ENCODE peak calls at places on chromosomes 4 and X, in four cellular contexts. One of them, this sample, is unnamed.

GRCh38 chrX:71301195-71301924 is at the start of gene ITGB1BP2:
- DNase-seq in brain microvascular endothelial cell: no peak
- DNase-seq in left lung: no peak
- DNase-seq in lung: no peak
- DNase-seq in this sample: no peak

GRCh38 chr4:69054578-69055200 is 41.6 kb upstream of the UGT2B7 start:
- DNase-seq in brain microvascular endothelial cell: peak
- DNase-seq in left lung: no peak
- DNase-seq in lung: no peak
- DNase-seq in this sample: no peak

GRCh38 chr4:186297013-186297645 is 31.1 kb downstream of the F11 start:
- DNase-seq in brain microvascular endothelial cell: peak
- DNase-seq in left lung: no peak
- DNase-seq in lung: no peak
- DNase-seq in this sample: peak

GRCh38 chr4:111718763-111719537 is 426.3 kb upstream of the FAM241A start:
- DNase-seq in brain microvascular endothelial cell: no peak
- DNase-seq in left lung: no peak
- DNase-seq in lung: no peak
- DNase-seq in this sample: no peak

GRCh38 chrX:71533850-71534515 is 1.1 kb downstream of the OGT start:
- DNase-seq in brain microvascular endothelial cell: peak
- DNase-seq in left lung: peak
- DNase-seq in lung: peak
- DNase-seq in this sample: no peak

GRCh38 chr4:11487139-11487538 is 58.4 kb upstream of the HS3ST1 start:
- DNase-seq in brain microvascular endothelial cell: no peak
- DNase-seq in left lung: no peak
- DNase-seq in lung: no peak
- DNase-seq in this sample: no peak

GRCh38 chrX:13607356-13607995 is 38.1 kb downstream of the EGFL6 start:
- DNase-seq in brain microvascular endothelial cell: no peak
- DNase-seq in left lung: no peak
- DNase-seq in lung: no peak
- DNase-seq in this sample: no peak

GRCh38 chr4:182297659-182298058 is 54.5 kb downstream of the TENM3 start:
- DNase-seq in brain microvascular endothelial cell: peak
- DNase-seq in left lung: no peak
- DNase-seq in lung: no peak
- DNase-seq in this sample: no peak

GRCh38 chrX:34467437-34467836 is 189.6 kb downstream of the TMEM47 start:
- DNase-seq in brain microvascular endothelial cell: peak
- DNase-seq in left lung: no peak
- DNase-seq in lung: no peak
- DNase-seq in this sample: no peak

GRCh38 chrX:63421411-63421810 is 70.3 kb upstream of the SPIN4 start:
- DNase-seq in brain microvascular endothelial cell: no peak
- DNase-seq in left lung: no peak
- DNase-seq in lung: no peak
- DNase-seq in this sample: no peak
- TF ChIP-seq CTCF in brain microvascular endothelial cell: no peak
- TF ChIP-seq CTCF in left lung: no peak
- TF ChIP-seq CTCF in lung: no peak
- TF ChIP-seq CTCF in this sample: no peak

DNA sequence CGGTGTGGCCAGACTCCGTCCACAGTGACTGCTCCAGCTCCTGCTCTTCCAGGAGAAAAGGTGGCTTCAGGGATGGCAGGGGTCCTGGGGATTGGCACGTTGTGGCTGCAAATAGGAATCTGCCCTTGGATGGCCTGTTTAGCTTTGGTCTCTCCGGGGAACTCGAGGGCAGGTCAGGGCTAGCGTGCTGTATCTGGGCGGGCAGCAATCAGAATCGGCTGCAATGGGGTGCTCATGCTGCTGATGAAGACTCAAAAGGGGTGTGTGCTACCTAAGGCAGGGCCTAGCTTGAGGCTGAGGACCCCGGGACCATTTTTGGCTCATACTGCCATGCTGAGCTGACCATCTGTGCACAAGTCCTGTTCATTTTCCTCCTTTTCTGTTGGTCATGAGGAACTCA is 51.3 kb downstream of the RGS12 start:
- DNase-seq in brain microvascular endothelial cell: no peak
- DNase-seq in left lung: no peak
- DNase-seq in lung: peak
- DNase-seq in this sample: no peak
- TF ChIP-seq CTCF in brain microvascular endothelial cell: no peak
- TF ChIP-seq CTCF in left lung: no peak
- TF ChIP-seq CTCF in lung: no peak
- TF ChIP-seq CTCF in this sample: no peak

DNA sequence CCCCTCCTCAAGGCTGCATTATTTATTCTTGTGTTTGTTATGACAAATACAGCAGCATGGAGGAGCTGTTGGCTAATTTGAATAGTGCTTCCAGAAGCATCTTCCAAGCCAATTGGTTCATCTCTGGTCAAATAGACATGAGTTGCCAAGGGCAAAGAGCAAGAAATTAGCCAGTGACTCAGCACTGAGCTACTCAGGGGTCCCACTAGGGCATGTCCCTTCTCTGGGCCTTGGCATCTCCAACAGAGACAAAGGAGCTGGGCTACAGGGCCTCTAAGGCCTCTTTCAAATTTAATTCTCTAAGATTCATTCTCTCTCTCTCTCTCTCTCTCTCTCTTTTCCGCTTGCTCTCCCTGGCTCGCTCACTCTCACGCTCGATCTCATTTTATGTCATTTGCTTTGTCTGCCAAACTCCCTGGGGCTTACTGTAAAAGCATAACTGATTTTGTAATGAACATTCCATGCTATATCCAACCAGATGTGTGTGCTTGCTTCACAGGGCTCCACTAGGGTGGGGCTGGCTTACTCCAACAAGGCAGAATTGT is 86.7 kb upstream of the MAGEA4 start:
- DNase-seq in brain microvascular endothelial cell: peak
- DNase-seq in left lung: no peak
- DNase-seq in lung: no peak
- DNase-seq in this sample: no peak
- TF ChIP-seq CTCF in brain microvascular endothelial cell: peak
- TF ChIP-seq CTCF in left lung: no peak
- TF ChIP-seq CTCF in lung: no peak
- TF ChIP-seq CTCF in this sample: no peak

GRCh38 chr4:15513545-15513944 is 43.9 kb downstream of the CC2D2A start:
- DNase-seq in brain microvascular endothelial cell: no peak
- DNase-seq in left lung: no peak
- DNase-seq in lung: no peak
- DNase-seq in this sample: no peak

GRCh38 chr4:15515106-15515505 is 45.4 kb downstream of the CC2D2A start:
- DNase-seq in brain microvascular endothelial cell: peak
- DNase-seq in left lung: no peak
- DNase-seq in lung: no peak
- DNase-seq in this sample: no peak

GRCh38 chr4:15521442-15522039 is 51.9 kb downstream of the CC2D2A start:
- DNase-seq in brain microvascular endothelial cell: no peak
- DNase-seq in left lung: no peak
- DNase-seq in lung: no peak
- DNase-seq in this sample: no peak

DNA sequence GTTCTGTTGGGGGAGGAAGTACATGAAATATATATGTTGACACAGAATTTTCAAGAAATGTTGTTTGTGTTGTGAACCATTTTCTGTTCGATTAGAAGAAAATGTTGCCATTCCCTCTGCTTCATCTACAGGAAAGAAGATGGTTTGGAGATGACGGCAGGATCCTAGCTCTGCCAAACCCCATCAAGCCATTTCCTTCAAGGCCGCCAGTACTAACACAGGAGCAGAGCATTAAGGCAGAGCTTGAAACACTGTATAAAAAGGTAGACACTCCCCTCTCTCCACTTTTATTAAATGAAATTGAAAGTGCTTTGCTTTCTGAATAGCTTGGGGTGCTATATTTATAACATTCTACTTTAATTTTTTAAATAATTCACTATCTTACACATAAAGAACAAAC is 46.8 kb downstream of the CC2D2A start:
- DNase-seq in brain microvascular endothelial cell: no peak
- DNase-seq in left lung: no peak
- DNase-seq in lung: no peak
- DNase-seq in this sample: no peak
- TF ChIP-seq CTCF in brain microvascular endothelial cell: no peak
- TF ChIP-seq CTCF in left lung: no peak
- TF ChIP-seq CTCF in lung: no peak
- TF ChIP-seq CTCF in this sample: no peak

GRCh38 chr4:6334203-6334887 is 64.7 kb downstream of the WFS1 start:
- DNase-seq in brain microvascular endothelial cell: no peak
- DNase-seq in left lung: no peak
- DNase-seq in lung: no peak
- DNase-seq in this sample: no peak
- TF ChIP-seq CTCF in brain microvascular endothelial cell: no peak
- TF ChIP-seq CTCF in left lung: no peak
- TF ChIP-seq CTCF in lung: no peak
- TF ChIP-seq CTCF in this sample: no peak

This sample was measured in GM20000.